ENCODE peak calls at places on chromosomes 3 and 15, in five cellular contexts. Y is CD8-positive, alpha-beta T cell; N is mesenchymal stem cell; R is GDM1; W is fibroblast of lung. O is an unnamed sample.

GRCh38 chr3:56404884-56405283 is 63.4 kb downstream of the ERC2 start:
- DNase-seq in Y (no peak), N (no peak), R (no peak), W (no peak), O (no peak)

GRCh38 chr15:25060996-25061620 is 106.3 kb downstream of the SNRPN start:
- DNase-seq in Y (peak), N (no peak), R (no peak), W (no peak), O (no peak)

GRCh38 chr3:140521751-140522445 is 156.0 kb upstream of the TRIM42 start:
- DNase-seq in Y (no peak), N (no peak), R (no peak), W (no peak), O (no peak)

GRCh38 chr15:70195171-70195807 is 97.6 kb upstream of the TLE3 start:
- DNase-seq in Y (no peak), N (no peak), R (no peak), W (no peak), O (peak)

GRCh38 chr3:15630646-15631350 is 29.3 kb downstream of the BTD start:
- DNase-seq in Y (no peak), N (peak), R (no peak), W (peak), O (peak)

GRCh38 chr3:140832883-140833282 is 108.8 kb upstream of the SLC25A36 start:
- DNase-seq in Y (no peak), N (no peak), R (peak), W (no peak), O (no peak)

GRCh38 chr3:15556512-15556911 is 35.0 kb upstream of the COLQ start:
- DNase-seq in Y (no peak), N (no peak), R (peak), W (no peak), O (no peak)

GRCh38 chr15:75043509-75044257 is 20.3 kb downstream of the PPCDC start:
- DNase-seq in Y (no peak), N (peak), R (peak), W (peak), O (no peak)

GRCh38 chr15:47551079-47551478 is 166.2 kb upstream of the SEMA6D start:
- DNase-seq in Y (no peak), N (no peak), R (no peak), W (no peak), O (no peak)

GRCh38 chr3:149401926-149402310 is 24.5 kb upstream of the TM4SF1 start:
- DNase-seq in Y (no peak), N (peak), R (no peak), W (peak), O (peak)

GRCh38 chr15:67922971-67923646 is 83.3 kb upstream of the RNU6-1 start:
- DNase-seq in Y (no peak), N (no peak), R (no peak), W (no peak), O (no peak)

GRCh38 chr3:36486009-36486408 is 105.7 kb downstream of the STAC start:
- DNase-seq in Y (no peak), N (no peak), R (no peak), W (no peak), O (no peak)

GRCh38 chr3:177453087-177453844 is 256.0 kb upstream of the TBL1XR1 start:
- DNase-seq in Y (no peak), N (no peak), R (no peak), W (no peak), O (no peak)

GRCh38 chr15:63449711-63450110 is 54.7 kb upstream of the USP3 start:
- DNase-seq in Y (no peak), N (no peak), R (no peak), W (no peak), O (no peak)

GRCh38 chr3:149284034-149284433 is 49.4 kb downstream of the TM4SF18 start:
- DNase-seq in Y (no peak), N (no peak), R (no peak), W (no peak), O (no peak)

GRCh38 chr3:30308131-30308530 is 298.3 kb upstream of the TGFBR2 start:
- DNase-seq in Y (no peak), N (peak), R (no peak), W (peak), O (no peak)

GRCh38 chr15:51737538-51738305 is at the start of gene LYSMD2:
- DNase-seq in Y (peak), N (peak), R (peak), W (peak), O (no peak)